ENCODE peak calls at places on chromosomes 7 and 10, in eight cellular contexts. Q is GM12891, L is breast epithelium, N is right lobe of liver, W is IMR-90, G is heart left ventricle, J is adrenal gland, C is thyroid gland. S is an unnamed sample.

GRCh38 chr10:3805227-3805790 is 20.3 kb upstream of the KLF6 start:
- DNase-seq in Q (no peak), W (peak; percentile 83), C (no peak), L (no peak), J (peak; percentile 37), N (no peak), G (no peak), S (peak; percentile 81)

GRCh38 chr7:38855867-38856266 is 53.1 kb downstream of the VPS41 start:
- DNase-seq in G (no peak), C (no peak), N (no peak), L (no peak), J (no peak), Q (no peak), W (no peak), S (peak; percentile 46)

GRCh38 chr7:94654764-94655561 is 970 bp downstream of the SGCE start:
- DNase-seq in N (no peak), J (peak; percentile 52), C (peak; percentile 25), L (no peak), W (peak; percentile 48), G (no peak), Q (no peak), S (no peak)

GRCh38 chr10:4407783-4408182 is 418.2 kb upstream of the AKR1E2 start:
- DNase-seq in L (no peak), J (no peak), N (no peak), G (no peak), W (peak; percentile 85), Q (no peak), C (no peak), S (no peak)

GRCh38 chr10:20932606-20933005 is 35.5 kb upstream of the NEBL start:
- DNase-seq in G (no peak), W (no peak), C (no peak), Q (no peak), L (no peak), N (no peak), J (no peak), S (no peak)

GRCh38 chr7:23410446-23411183 is 59.7 kb downstream of the IGF2BP3 start:
- DNase-seq in Q (peak; percentile 20), C (no peak), N (no peak), J (no peak), G (no peak), L (no peak), W (no peak), S (no peak)

GRCh38 chr10:132536241-132536963 is 1.2 kb upstream of the INPP5A start:
- DNase-seq in L (peak; percentile 47), N (peak; percentile 63), J (peak; percentile 32), W (no peak), G (no peak), C (peak; percentile 37), Q (no peak), S (no peak)

GRCh38 chr10:117555863-117556262 is 13.3 kb downstream of the EMX2 start:
- DNase-seq in L (no peak), J (no peak), Q (no peak), N (no peak), W (no peak), G (no peak), C (no peak), S (no peak)

GRCh38 chr10:91190388-91190870 is 30.0 kb upstream of the PCGF5 start:
- DNase-seq in C (no peak), Q (no peak), N (no peak), L (no peak), W (peak; percentile 78), G (no peak), J (no peak), S (no peak)

GRCh38 chr10:71203124-71203523 is 9.2 kb upstream of the UNC5B start:
- DNase-seq in Q (no peak), G (no peak), C (no peak), L (peak; percentile 24), J (no peak), W (no peak), N (no peak), S (no peak)

GRCh38 chr7:156523447-156524048 is 117.0 kb upstream of the RNF32 start:
- DNase-seq in G (no peak), N (no peak), L (no peak), Q (no peak), J (no peak), C (no peak), W (no peak), S (no peak)

GRCh38 chr7:132400667-132401142 is 175.6 kb downstream of the PLXNA4 start:
- DNase-seq in Q (no peak), N (no peak), L (no peak), C (no peak), J (no peak), G (no peak), W (no peak), S (no peak)

GRCh38 chr7:27107391-27107900 is 5.0 kb upstream of the HOXA2 start:
- DNase-seq in N (no peak), W (peak; percentile 86), C (no peak), L (no peak), G (no peak), Q (no peak), J (no peak), S (no peak)

GRCh38 chr10:24451325-24451820 is 242.4 kb downstream of the KIAA1217 start:
- DNase-seq in W (no peak), Q (no peak), C (no peak), N (no peak), L (no peak), J (no peak), G (no peak), S (no peak)

GRCh38 chr7:128665057-128665456 is 7.0 kb upstream of the GARIN1A start:
- DNase-seq in Q (no peak), G (no peak), L (no peak), W (no peak), N (no peak), C (no peak), J (no peak), S (no peak)

GRCh38 chr10:33234779-33235178 is 99.7 kb downstream of the NRP1 start:
- DNase-seq in Q (no peak), G (no peak), N (no peak), W (no peak), L (no peak), J (peak; percentile 46), C (peak; percentile 62), S (no peak)

GRCh38 chr10:114174462-114175190 is 623 bp upstream of the CCDC186 start:
- DNase-seq in J (peak; percentile 83), G (peak; percentile 42), Q (no peak), W (peak; percentile 39), C (peak; percentile 66), N (peak; percentile 80), L (peak; percentile 64), S (no peak)

GRCh38 chr7:154913645-154914579 is 89.0 kb downstream of the PAXIP1 start:
- DNase-seq in J (peak; percentile 92), W (peak; percentile 51), L (peak; percentile 86), C (peak; percentile 90), Q (peak; percentile 91), N (peak; percentile 93), G (peak; percentile 82), S (peak; percentile 82)

GRCh38 chr10:543862-544822 is 145.3 kb downstream of the DIP2C start:
- DNase-seq in L (peak; percentile 17), Q (no peak), C (no peak), J (no peak), N (no peak), W (no peak), G (no peak), S (no peak)
- TF ChIP-seq POLR2A in L (no peak), Q (no peak), C (no peak), J (no peak), N (no peak), W (no peak), G (no peak), S (no peak)

DNA sequence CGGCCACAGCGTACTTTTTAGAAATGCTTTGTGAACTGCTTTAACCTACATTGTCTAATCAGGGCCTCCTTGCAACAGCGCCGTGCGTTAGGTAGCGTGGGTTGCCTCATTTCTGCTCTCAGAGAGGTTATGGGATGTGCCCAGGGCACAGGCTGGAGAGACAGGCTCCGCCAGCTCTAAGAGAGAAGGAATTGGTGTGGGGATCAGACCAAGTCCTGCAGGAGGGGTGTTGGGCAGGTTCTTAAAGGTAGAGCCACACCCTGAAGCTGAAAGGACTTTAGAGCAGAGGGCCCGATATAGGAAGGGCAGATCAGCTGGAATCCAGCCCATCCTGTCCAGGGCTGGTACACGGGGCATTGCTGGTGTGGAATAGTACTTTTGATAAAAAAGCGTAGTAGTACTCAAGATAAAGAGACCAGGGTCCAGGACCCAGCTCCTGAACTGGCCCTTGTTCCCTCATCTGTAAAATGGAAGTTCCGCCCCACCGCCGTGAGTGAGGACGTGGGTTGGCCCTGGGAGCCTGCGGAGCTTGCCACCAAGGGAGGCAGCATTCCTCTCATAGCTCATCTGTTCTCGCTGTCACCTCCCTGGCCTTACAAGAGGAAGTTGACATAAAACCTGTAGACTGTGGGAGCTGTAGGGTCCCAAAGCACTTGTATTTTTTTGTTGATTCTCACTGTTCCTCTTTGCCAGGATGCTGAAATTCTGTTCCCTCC is 37.2 kb downstream of the TMEM120A start:
- DNase-seq in G (no peak), W (no peak), C (peak; percentile 80), L (no peak), Q (no peak), N (peak; percentile 54), J (no peak), S (no peak)
- TF ChIP-seq POLR2A in G (no peak), W (no peak), C (no peak), L (no peak), Q (no peak), N (no peak), J (no peak), S (no peak)

DNA sequence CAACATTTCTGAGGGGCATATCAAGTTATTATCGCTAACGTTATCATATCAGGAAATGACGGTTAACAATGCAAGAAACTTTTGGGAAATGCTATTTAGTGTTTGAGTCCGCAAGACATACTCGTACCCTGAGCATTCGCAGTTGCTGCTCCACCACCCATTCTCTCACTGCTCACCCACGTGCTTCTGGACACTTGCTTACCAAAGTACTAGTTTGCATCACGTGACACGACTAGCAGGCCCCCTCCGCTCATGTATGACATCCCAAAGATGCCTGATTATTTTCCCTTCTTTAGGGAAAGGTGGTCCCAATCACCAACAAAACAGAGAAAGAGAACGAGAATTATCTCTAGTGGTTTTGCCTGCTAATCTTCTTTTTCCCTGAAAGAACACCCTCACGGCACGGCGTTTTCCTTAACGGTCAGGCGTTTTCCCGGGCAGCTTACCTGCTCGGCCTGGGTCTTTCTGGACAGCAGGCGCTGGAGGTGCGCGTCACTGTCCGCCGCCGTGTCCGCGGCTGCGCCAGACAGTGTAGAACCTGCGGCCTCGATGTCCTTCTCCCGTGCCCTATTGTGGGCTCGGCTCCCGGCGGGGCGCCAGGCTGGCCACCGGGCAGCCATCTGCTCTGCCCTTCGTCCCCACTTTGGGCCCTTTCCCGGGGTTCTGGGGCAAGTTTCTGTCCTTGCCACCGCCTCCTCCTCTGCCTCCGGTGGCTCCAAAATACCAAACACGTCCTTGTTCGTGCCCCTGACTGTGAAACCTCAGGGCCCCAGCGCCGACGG is at the start of gene SUPV3L1:
- DNase-seq in N (peak; percentile 94), W (peak; percentile 98), J (peak; percentile 97), G (peak; percentile 91), Q (peak; percentile 77), L (peak; percentile 78), C (peak; percentile 94), S (peak; percentile 97)
- TF ChIP-seq POLR2A in N (peak; percentile 53), W (peak; percentile 88), J (peak; percentile 68), G (peak; percentile 43), Q (peak; percentile 94), L (peak; percentile 65), C (peak; percentile 50), S (peak; percentile 88)

DNA sequence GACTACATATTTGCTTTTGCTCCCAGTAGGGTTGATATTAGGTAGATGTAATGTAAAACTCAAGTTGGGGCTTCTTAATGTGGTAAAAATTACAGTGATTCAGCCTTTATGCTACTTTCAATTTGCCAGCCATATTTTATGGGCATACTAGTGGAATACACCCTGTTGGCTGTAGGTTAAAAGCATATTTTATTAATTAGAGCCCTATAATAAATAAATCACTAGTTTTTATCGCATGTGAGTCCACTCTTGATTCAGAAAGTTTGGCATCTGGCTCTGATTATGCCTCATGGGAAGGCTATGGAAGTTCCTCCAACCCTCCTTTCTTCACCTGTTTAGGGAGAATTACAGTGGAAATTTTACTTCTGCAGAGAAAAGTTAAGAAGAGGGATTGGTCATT is 390.9 kb downstream of the GATA3 start:
- DNase-seq in G (no peak), N (no peak), Q (no peak), W (no peak), C (no peak), J (no peak), L (no peak), S (no peak)
- TF ChIP-seq POLR2A in G (no peak), N (no peak), Q (no peak), W (no peak), C (no peak), J (no peak), L (no peak), S (no peak)